ENCODE peak calls at places on chromosomes 5 and 9, in eight cellular contexts. One of them, this sample, is unnamed.
A peak's percentile ranks its signal among the peaks of the same experiment; 100 is the strongest.

GRCh38 chr9:135512241-135512603 is 9.0 kb upstream of the LCN1 start:
- DNase-seq in spleen: no peak
- DNase-seq in endothelial cell of umbilical vein: no peak
- DNase-seq in Peyer's patch: peak; percentile 8
- DNase-seq in body of pancreas: no peak
- DNase-seq in uterus: no peak
- DNase-seq in ovary: no peak
- DNase-seq in HCT116: no peak
- DNase-seq in this sample: no peak

GRCh38 chr5:156779436-156779835 is 70.7 kb upstream of the PPP1R2B start:
- DNase-seq in HCT116: no peak
- DNase-seq in ovary: no peak
- DNase-seq in spleen: no peak
- DNase-seq in uterus: no peak
- DNase-seq in body of pancreas: peak; percentile 9
- DNase-seq in endothelial cell of umbilical vein: no peak
- DNase-seq in Peyer's patch: no peak
- DNase-seq in this sample: no peak

GRCh38 chr5:76458492-76458863 is 55.4 kb downstream of the IQGAP2 start:
- DNase-seq in HCT116: no peak
- DNase-seq in endothelial cell of umbilical vein: no peak
- DNase-seq in ovary: no peak
- DNase-seq in body of pancreas: no peak
- DNase-seq in spleen: no peak
- DNase-seq in Peyer's patch: no peak
- DNase-seq in uterus: no peak
- DNase-seq in this sample: no peak

GRCh38 chr9:114061830-114062474 is 16.1 kb downstream of the AMBP start:
- DNase-seq in uterus: no peak
- DNase-seq in body of pancreas: no peak
- DNase-seq in ovary: peak; percentile 4
- DNase-seq in spleen: peak; percentile 41
- DNase-seq in Peyer's patch: no peak
- DNase-seq in HCT116: no peak
- DNase-seq in endothelial cell of umbilical vein: no peak
- DNase-seq in this sample: no peak

GRCh38 chr5:83031391-83031790 is 45.8 kb downstream of the TMEM167A start:
- DNase-seq in body of pancreas: no peak
- DNase-seq in HCT116: no peak
- DNase-seq in endothelial cell of umbilical vein: no peak
- DNase-seq in spleen: no peak
- DNase-seq in ovary: no peak
- DNase-seq in uterus: no peak
- DNase-seq in Peyer's patch: no peak
- DNase-seq in this sample: no peak

GRCh38 chr9:93319301-93319991 is 132.0 kb upstream of the FAM120A start:
- DNase-seq in Peyer's patch: no peak
- DNase-seq in ovary: no peak
- DNase-seq in endothelial cell of umbilical vein: no peak
- DNase-seq in body of pancreas: no peak
- DNase-seq in HCT116: no peak
- DNase-seq in uterus: no peak
- DNase-seq in spleen: no peak
- DNase-seq in this sample: no peak

GRCh38 chr9:99445377-99445891 is 223.4 kb downstream of the SEC61B start:
- DNase-seq in endothelial cell of umbilical vein: no peak
- DNase-seq in uterus: no peak
- DNase-seq in spleen: no peak
- DNase-seq in HCT116: no peak
- DNase-seq in Peyer's patch: no peak
- DNase-seq in ovary: no peak
- DNase-seq in body of pancreas: no peak
- DNase-seq in this sample: no peak

GRCh38 chr9:105694320-105694847 is at the start of gene TMEM38B:
- DNase-seq in uterus: peak; percentile 71
- DNase-seq in Peyer's patch: peak; percentile 88
- DNase-seq in spleen: peak; percentile 95
- DNase-seq in endothelial cell of umbilical vein: peak; percentile 79
- DNase-seq in body of pancreas: peak; percentile 89
- DNase-seq in ovary: peak; percentile 80
- DNase-seq in HCT116: peak; percentile 48
- DNase-seq in this sample: peak; percentile 92

GRCh38 chr9:31140316-31140715 is 1244.1 kb upstream of the ACO1 start:
- DNase-seq in body of pancreas: no peak
- DNase-seq in ovary: no peak
- DNase-seq in Peyer's patch: no peak
- DNase-seq in uterus: no peak
- DNase-seq in HCT116: peak; percentile 12
- DNase-seq in spleen: no peak
- DNase-seq in endothelial cell of umbilical vein: no peak
- DNase-seq in this sample: no peak

GRCh38 chr5:111171-111570 is 19.2 kb downstream of the PLEKHG4B start:
- DNase-seq in spleen: no peak
- DNase-seq in HCT116: no peak
- DNase-seq in ovary: no peak
- DNase-seq in uterus: no peak
- DNase-seq in Peyer's patch: no peak
- DNase-seq in endothelial cell of umbilical vein: no peak
- DNase-seq in body of pancreas: no peak
- DNase-seq in this sample: no peak

GRCh38 chr9:2933165-2934095 is 89.5 kb upstream of the PUM3 start:
- DNase-seq in endothelial cell of umbilical vein: no peak
- DNase-seq in HCT116: no peak
- DNase-seq in spleen: peak; percentile 66
- DNase-seq in body of pancreas: no peak
- DNase-seq in Peyer's patch: no peak
- DNase-seq in ovary: no peak
- DNase-seq in uterus: no peak
- DNase-seq in this sample: no peak

GRCh38 chr5:52269853-52270252 is 517.9 kb upstream of the ITGA1 start:
- DNase-seq in spleen: no peak
- DNase-seq in endothelial cell of umbilical vein: no peak
- DNase-seq in Peyer's patch: no peak
- DNase-seq in ovary: no peak
- DNase-seq in body of pancreas: no peak
- DNase-seq in HCT116: no peak
- DNase-seq in uterus: no peak
- DNase-seq in this sample: no peak

GRCh38 chr9:8610256-8610655 is 810.7 kb upstream of the DMAC1 start:
- DNase-seq in HCT116: no peak
- DNase-seq in body of pancreas: no peak
- DNase-seq in uterus: no peak
- DNase-seq in spleen: no peak
- DNase-seq in ovary: no peak
- DNase-seq in Peyer's patch: no peak
- DNase-seq in endothelial cell of umbilical vein: no peak
- DNase-seq in this sample: no peak

GRCh38 chr9:96686638-96687335 is 31.7 kb upstream of the PRXL2C start:
- DNase-seq in Peyer's patch: peak; percentile 73
- DNase-seq in HCT116: no peak
- DNase-seq in endothelial cell of umbilical vein: peak; percentile 65
- DNase-seq in body of pancreas: peak; percentile 87
- DNase-seq in uterus: peak; percentile 74
- DNase-seq in spleen: peak; percentile 93
- DNase-seq in ovary: peak; percentile 69
- DNase-seq in this sample: peak; percentile 47

GRCh38 chr9:1598270-1598669 is 416.9 kb upstream of the SMARCA2 start:
- DNase-seq in body of pancreas: no peak
- DNase-seq in HCT116: no peak
- DNase-seq in spleen: no peak
- DNase-seq in uterus: no peak
- DNase-seq in Peyer's patch: no peak
- DNase-seq in endothelial cell of umbilical vein: no peak
- DNase-seq in ovary: no peak
- DNase-seq in this sample: no peak
- TF ChIP-seq POLR2A in body of pancreas: no peak
- TF ChIP-seq POLR2A in HCT116: no peak
- TF ChIP-seq POLR2A in spleen: no peak
- TF ChIP-seq POLR2A in uterus: no peak
- TF ChIP-seq POLR2A in Peyer's patch: no peak
- TF ChIP-seq POLR2A in endothelial cell of umbilical vein: no peak
- TF ChIP-seq POLR2A in ovary: no peak
- TF ChIP-seq POLR2A in this sample: no peak

DNA sequence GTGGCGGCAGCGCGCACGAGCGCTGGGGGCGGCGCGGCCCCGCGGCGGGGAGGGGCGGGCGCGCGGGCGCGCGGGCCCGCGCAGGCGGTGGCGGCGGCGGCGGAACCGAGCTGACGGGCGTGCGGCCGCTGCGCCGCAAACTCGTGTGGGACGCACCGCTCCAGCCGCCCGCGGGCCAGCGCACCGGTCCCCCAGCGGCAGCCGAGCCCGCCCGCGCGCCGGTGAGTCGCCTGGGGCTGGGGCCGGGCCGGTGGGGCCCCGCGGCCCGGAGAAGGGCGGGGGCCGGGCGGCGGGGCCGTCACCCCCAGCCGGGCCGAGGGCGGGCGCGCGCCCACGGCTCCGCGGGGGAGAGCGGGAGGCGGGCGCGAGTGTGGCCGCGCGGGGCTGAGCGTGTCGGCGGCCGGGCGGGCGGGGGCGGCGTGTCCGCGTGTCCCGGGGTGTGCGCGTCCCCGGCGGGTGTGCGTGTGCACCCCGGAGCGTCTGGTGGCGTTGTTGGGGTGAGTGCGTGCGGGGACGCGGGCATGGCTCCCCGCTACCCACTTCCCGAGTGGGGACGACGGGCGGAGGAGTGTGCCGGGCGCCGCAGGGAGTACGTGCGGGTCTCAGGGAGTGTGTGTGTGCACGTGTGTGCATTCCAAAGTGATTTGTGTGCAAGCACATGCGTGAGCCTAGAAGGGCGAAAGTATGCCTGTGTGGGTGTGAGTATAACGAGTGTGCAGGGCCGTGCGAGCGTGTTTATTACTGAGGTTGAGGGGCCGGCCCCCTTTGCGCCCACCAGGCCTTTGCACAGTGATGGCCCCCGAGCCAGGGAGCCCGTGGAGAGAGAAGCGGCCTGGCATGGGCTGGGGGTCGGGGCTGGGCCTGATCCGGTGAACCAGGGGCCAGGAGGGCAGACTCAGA is at the start of gene NEK6:
- DNase-seq in spleen: peak; percentile 92
- DNase-seq in uterus: no peak
- DNase-seq in endothelial cell of umbilical vein: peak; percentile 32
- DNase-seq in HCT116: no peak
- DNase-seq in body of pancreas: peak; percentile 41
- DNase-seq in Peyer's patch: peak; percentile 75
- DNase-seq in ovary: peak; percentile 51
- DNase-seq in this sample: peak; percentile 49
- TF ChIP-seq POLR2A in spleen: no peak
- TF ChIP-seq POLR2A in uterus: no peak
- TF ChIP-seq POLR2A in endothelial cell of umbilical vein: peak; percentile 54
- TF ChIP-seq POLR2A in HCT116: no peak
- TF ChIP-seq POLR2A in body of pancreas: peak; percentile 34
- TF ChIP-seq POLR2A in Peyer's patch: no peak
- TF ChIP-seq POLR2A in ovary: no peak
- TF ChIP-seq POLR2A in this sample: no peak

DNA sequence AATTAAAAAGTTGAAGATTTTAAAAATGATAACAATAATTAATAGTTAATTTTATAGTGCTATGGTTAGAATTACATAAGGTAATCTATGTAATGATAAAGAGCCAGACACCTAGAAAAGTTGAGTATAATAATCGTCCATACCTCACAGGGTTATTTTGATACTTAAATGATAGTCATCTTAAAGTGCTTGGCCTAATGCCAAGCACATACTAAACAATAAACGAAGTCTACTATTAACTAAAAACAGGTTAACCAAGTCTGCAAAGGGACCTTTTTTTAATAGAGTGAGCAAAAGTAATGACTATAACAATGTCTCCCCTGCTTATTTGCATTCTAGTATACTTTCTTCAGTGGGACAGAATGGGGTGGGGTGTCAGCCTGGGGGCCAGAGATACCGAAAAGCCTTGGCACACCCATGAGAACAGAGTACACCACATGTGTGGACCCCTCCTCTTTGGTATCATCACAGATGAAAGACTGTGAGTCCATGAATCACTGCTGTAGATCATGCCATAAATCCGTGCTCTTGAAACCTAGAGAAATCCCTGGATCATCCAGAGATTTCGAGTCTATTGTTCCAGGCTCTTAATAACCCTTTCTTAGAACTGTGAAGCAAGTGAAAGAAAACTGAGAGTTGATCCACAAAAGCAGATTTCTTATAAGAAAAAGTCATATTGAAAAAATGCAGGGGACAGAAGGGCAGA is 249.5 kb downstream of the PRELID2 start:
- DNase-seq in uterus: no peak
- DNase-seq in HCT116: no peak
- DNase-seq in ovary: no peak
- DNase-seq in Peyer's patch: no peak
- DNase-seq in body of pancreas: no peak
- DNase-seq in endothelial cell of umbilical vein: no peak
- DNase-seq in spleen: no peak
- DNase-seq in this sample: no peak
- TF ChIP-seq POLR2A in uterus: no peak
- TF ChIP-seq POLR2A in HCT116: no peak
- TF ChIP-seq POLR2A in ovary: no peak
- TF ChIP-seq POLR2A in Peyer's patch: no peak
- TF ChIP-seq POLR2A in body of pancreas: no peak
- TF ChIP-seq POLR2A in endothelial cell of umbilical vein: no peak
- TF ChIP-seq POLR2A in spleen: no peak
- TF ChIP-seq POLR2A in this sample: no peak

GRCh38 chr9:88741335-88741734 is 206.4 kb downstream of the NXNL2 start:
- DNase-seq in uterus: no peak
- DNase-seq in endothelial cell of umbilical vein: no peak
- DNase-seq in body of pancreas: no peak
- DNase-seq in Peyer's patch: no peak
- DNase-seq in spleen: no peak
- DNase-seq in HCT116: no peak
- DNase-seq in ovary: no peak
- DNase-seq in this sample: peak; percentile 14

GRCh38 chr9:88740844-88741243 is 205.9 kb downstream of the NXNL2 start:
- DNase-seq in spleen: no peak
- DNase-seq in body of pancreas: no peak
- DNase-seq in uterus: no peak
- DNase-seq in HCT116: no peak
- DNase-seq in ovary: no peak
- DNase-seq in endothelial cell of umbilical vein: no peak
- DNase-seq in Peyer's patch: no peak
- DNase-seq in this sample: no peak

GRCh38 chr9:88738708-88739107 is 203.7 kb downstream of the NXNL2 start:
- DNase-seq in Peyer's patch: no peak
- DNase-seq in endothelial cell of umbilical vein: no peak
- DNase-seq in ovary: no peak
- DNase-seq in uterus: no peak
- DNase-seq in body of pancreas: no peak
- DNase-seq in spleen: no peak
- DNase-seq in HCT116: no peak
- DNase-seq in this sample: no peak

GRCh38 chr9:88737876-88738275 is 202.9 kb downstream of the NXNL2 start:
- DNase-seq in uterus: no peak
- DNase-seq in ovary: no peak
- DNase-seq in spleen: no peak
- DNase-seq in Peyer's patch: no peak
- DNase-seq in endothelial cell of umbilical vein: peak; percentile 65
- DNase-seq in HCT116: no peak
- DNase-seq in body of pancreas: no peak
- DNase-seq in this sample: no peak

DNA sequence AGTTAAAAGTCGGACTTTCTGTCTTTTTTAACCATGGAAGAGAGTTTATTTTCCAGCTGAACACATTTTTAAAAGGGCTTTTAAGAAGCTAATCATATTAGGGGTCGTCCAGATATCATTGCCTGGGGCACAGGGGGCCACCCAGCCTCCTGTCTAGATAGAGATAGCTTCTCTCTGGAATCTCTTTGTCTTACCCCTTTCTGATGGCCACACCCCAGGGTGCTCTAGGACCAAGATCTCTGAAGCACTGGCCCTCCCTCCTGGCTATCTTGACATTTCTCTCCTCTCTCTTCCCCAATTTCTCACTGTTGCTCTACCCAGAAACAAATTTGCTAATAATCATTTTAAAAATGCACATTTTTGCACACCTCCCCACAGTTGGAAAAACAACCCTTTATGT is 204.4 kb downstream of the NXNL2 start:
- DNase-seq in Peyer's patch: no peak
- DNase-seq in HCT116: no peak
- DNase-seq in spleen: no peak
- DNase-seq in ovary: no peak
- DNase-seq in endothelial cell of umbilical vein: no peak
- DNase-seq in body of pancreas: no peak
- DNase-seq in uterus: no peak
- DNase-seq in this sample: no peak
- TF ChIP-seq POLR2A in Peyer's patch: no peak
- TF ChIP-seq POLR2A in HCT116: no peak
- TF ChIP-seq POLR2A in spleen: no peak
- TF ChIP-seq POLR2A in ovary: no peak
- TF ChIP-seq POLR2A in endothelial cell of umbilical vein: no peak
- TF ChIP-seq POLR2A in body of pancreas: no peak
- TF ChIP-seq POLR2A in uterus: no peak
- TF ChIP-seq POLR2A in this sample: no peak